ENCODE peak calls at places on chromosome 15, in ten cellular contexts. A is NCI-H2029 treated with DMSO at 0.1 percent for 48 hours; M is left ventricle myocardium inferior; Z is SW480; P is KBM-7; G is MV-4-11; E is progenitor cell of endocrine pancreas; I is stimulated activated CD4-positive, alpha-beta T cell treated with anti-CD3 and anti-CD28 coated beads, Interleukin-12 subunit alpha, Interleukin-12 subunit beta, amount 100 ng/mL, for 4 hours; X is LHCN-M2; V is astrocyte. C is an unnamed sample.

GRCh38 chr15:58423205-58423604 is 8.6 kb upstream of the LIPC start:
- DNase-seq in A (no peak), M (no peak), Z (no peak), P (no peak), G (no peak), E (no peak), I (no peak), X (no peak), V (no peak), C (no peak)

GRCh38 chr15:70375006-70375409 is 277.3 kb upstream of the TLE3 start:
- DNase-seq in A (no peak), M (no peak), Z (peak; percentile 63), P (no peak), G (peak; percentile 52), E (no peak), I (no peak), X (peak; percentile 44), V (peak; percentile 49), C (no peak)

GRCh38 chr15:70863450-70864218 is 9.7 kb upstream of the LARP6 start:
- DNase-seq in A (no peak), M (no peak), Z (peak; percentile 92), P (no peak), G (no peak), E (no peak), I (no peak), X (peak; percentile 96), V (peak; percentile 92), C (no peak)

GRCh38 chr15:29677871-29678431 is 144.3 kb downstream of the TJP1 start:
- DNase-seq in A (peak; percentile 39), M (no peak), Z (peak; percentile 77), P (no peak), G (no peak), E (no peak), I (no peak), X (no peak), V (no peak), C (no peak)

GRCh38 chr15:29854413-29854812 is 32.1 kb upstream of the TJP1 start:
- DNase-seq in A (no peak), M (no peak), Z (no peak), P (no peak), G (no peak), E (no peak), I (no peak), X (peak; percentile 32), V (no peak), C (no peak)

GRCh38 chr15:79357566-79357965 is 46.7 kb downstream of the TMED3 start:
- DNase-seq in A (no peak), M (no peak), Z (no peak), P (peak; percentile 28), G (peak; percentile 74), E (no peak), I (no peak), X (no peak), V (no peak), C (no peak)

GRCh38 chr15:36931434-36931833 is 168.9 kb downstream of the MEIS2 start:
- DNase-seq in A (no peak), M (no peak), Z (no peak), P (no peak), G (peak; percentile 11), E (no peak), I (no peak), X (no peak), V (no peak), C (no peak)

GRCh38 chr15:65903296-65904073 is 34.2 kb downstream of the RAB11A start:
- DNase-seq in A (no peak), M (no peak), Z (peak; percentile 54), P (no peak), G (no peak), E (no peak), I (no peak), X (peak; percentile 35), V (peak; percentile 21), C (no peak)

GRCh38 chr15:73940061-73940981 is 14.1 kb downstream of the LOXL1 start:
- DNase-seq in A (no peak), M (no peak), Z (no peak), P (no peak), G (no peak), E (no peak), I (no peak), X (no peak), V (no peak), C (no peak)

GRCh38 chr15:53978248-53978906 is at the start of gene UNC13C:
- DNase-seq in A (no peak), M (peak; percentile 14), Z (no peak), P (no peak), G (no peak), E (peak; percentile 37), I (no peak), X (peak; percentile 2), V (no peak), C (peak; percentile 47)

GRCh38 chr15:31905054-31905453 is 125.3 kb upstream of the CHRNA7 start:
- DNase-seq in A (no peak), M (no peak), Z (peak; percentile 2), P (no peak), G (no peak), E (no peak), I (no peak), X (no peak), V (no peak), C (no peak)

GRCh38 chr15:77526582-77527163 is 106.0 kb downstream of the HMG20A start:
- DNase-seq in A (no peak), M (no peak), Z (no peak), P (no peak), G (no peak), E (no peak), I (no peak), X (no peak), V (no peak), C (no peak)

GRCh38 chr15:62765916-62766315 is 276.6 kb upstream of the TPM1 start:
- DNase-seq in A (no peak), M (no peak), Z (no peak), P (no peak), G (no peak), E (no peak), I (no peak), X (no peak), V (no peak), C (no peak)

GRCh38 chr15:57566840-57567239 is 24.9 kb upstream of the MYZAP start:
- DNase-seq in A (no peak), M (peak; percentile 40), Z (no peak), P (no peak), G (no peak), E (no peak), I (no peak), X (peak; percentile 62), V (no peak), C (no peak)

GRCh38 chr15:63210151-63211051 is 21.0 kb downstream of the RAB8B start:
- DNase-seq in A (no peak), M (no peak), Z (peak; percentile 1), P (no peak), G (no peak), E (no peak), I (no peak), X (no peak), V (no peak), C (no peak)

GRCh38 chr15:44215594-44215993 is 20.5 kb upstream of the FRMD5 start:
- DNase-seq in A (no peak), M (no peak), Z (peak; percentile 48), P (no peak), G (no peak), E (no peak), I (no peak), X (peak; percentile 91), V (peak; percentile 97), C (no peak)

GRCh38 chr15:33654859-33655258 is 313.4 kb upstream of the CHRM5 start:
- DNase-seq in A (no peak), M (no peak), Z (no peak), P (no peak), G (no peak), E (no peak), I (no peak), X (peak; percentile 12), V (no peak), C (no peak)

GRCh38 chr15:93028632-93029612 is 60.1 kb downstream of the RGMA start:
- DNase-seq in A (no peak), M (peak; percentile 84), Z (no peak), P (no peak), G (peak; percentile 93), E (no peak), I (no peak), X (peak; percentile 91), V (peak; percentile 89), C (no peak)

GRCh38 chr15:80844011-80844732 is 65.0 kb downstream of the CEMIP start:
- DNase-seq in A (no peak), M (no peak), Z (peak; percentile 53), P (no peak), G (peak; percentile 3), E (no peak), I (no peak), X (peak; percentile 73), V (peak; percentile 63), C (no peak)

GRCh38 chr15:51533672-51534398 is 88.7 kb downstream of the DMXL2 start:
- DNase-seq in A (no peak), M (no peak), Z (no peak), P (no peak), G (no peak), E (no peak), I (no peak), X (peak; percentile 8), V (no peak), C (no peak)

GRCh38 chr15:98946301-98947255 is 61.0 kb downstream of the PGPEP1L start:
- DNase-seq in A (no peak), M (peak; percentile 65), Z (no peak), P (no peak), G (peak; percentile 4), E (no peak), I (no peak), X (no peak), V (no peak), C (no peak)

GRCh38 chr15:92832992-92833438 is 67.1 kb upstream of the CHD2 start:
- DNase-seq in A (no peak), M (no peak), Z (no peak), P (no peak), G (no peak), E (no peak), I (no peak), X (no peak), V (peak; percentile 63), C (no peak)

GRCh38 chr15:58423858-58424608 is 7.8 kb upstream of the LIPC start:
- DNase-seq in A (no peak), M (no peak), Z (no peak), P (no peak), G (no peak), E (no peak), I (no peak), X (no peak), V (peak; percentile 18), C (no peak)

GRCh38 chr15:67148196-67148701 is 82.8 kb downstream of the SMAD3 start:
- DNase-seq in A (no peak), M (no peak), Z (peak; percentile 80), P (peak; percentile 67), G (peak; percentile 69), E (no peak), I (no peak), X (peak; percentile 99), V (peak; percentile 81), C (no peak)

GRCh38 chr15:29844290-29844903 is 22.1 kb upstream of the TJP1 start:
- DNase-seq in A (no peak), M (no peak), Z (no peak), P (no peak), G (no peak), E (no peak), I (no peak), X (peak; percentile 26), V (peak; percentile 71), C (no peak)

GRCh38 chr15:39579487-39580116 is 1.3 kb upstream of the THBS1 start:
- DNase-seq in A (no peak), M (peak; percentile 74), Z (peak; percentile 81), P (no peak), G (no peak), E (peak; percentile 30), I (no peak), X (peak; percentile 91), V (peak; percentile 94), C (peak; percentile 65)

GRCh38 chr15:25177955-25178801 is 223.4 kb downstream of the SNRPN start:
- DNase-seq in A (no peak), M (peak; percentile 7), Z (no peak), P (no peak), G (no peak), E (peak; percentile 5), I (no peak), X (no peak), V (no peak), C (no peak)

GRCh38 chr15:48466825-48467224 is 135.6 kb downstream of the DUT start:
- DNase-seq in A (no peak), M (no peak), Z (no peak), P (no peak), G (no peak), E (no peak), I (no peak), X (no peak), V (no peak), C (peak; percentile 5)

C was measured in neuronal stem cell.